ENCODE peak calls at places on chromosomes 4 and X, in nine cellular contexts. F is fibroblast of the aortic adventitia, C is NCI-H774, D is anterior cingulate cortex, V is GOT3, P is T follicular helper cell, A is neural crest cell, O is lung, E is activated T-helper 1 cell treated with Interleukin-2 at 50 U/mL for 16 hours. Y is an unnamed sample.

GRCh38 chr4:52862605-52863236 is 604 bp downstream of the RASL11B start:
- DNase-seq in F (no peak), C (no peak), D (no peak), V (no peak), P (no peak), A (no peak), O (no peak), E (no peak), Y (no peak)

GRCh38 chrX:151393514-151393913 is 3.5 kb upstream of the VMA21 start:
- DNase-seq in F (no peak), C (peak; percentile 10), D (no peak), V (no peak), P (peak; percentile 51), A (no peak), O (no peak), E (no peak), Y (peak; percentile 74)

GRCh38 chrX:103831342-103831802 is 685 bp downstream of the RAB9B start:
- DNase-seq in F (peak; percentile 36), C (peak; percentile 45), D (peak; percentile 23), V (no peak), P (peak; percentile 43), A (no peak), O (no peak), E (no peak), Y (peak; percentile 74)

GRCh38 chrX:17597836-17598434 is 139.4 kb upstream of the SCML1 start:
- DNase-seq in F (peak; percentile 87), C (no peak), D (no peak), V (no peak), P (no peak), A (no peak), O (peak; percentile 76), E (no peak), Y (no peak)

GRCh38 chr4:104490770-104491395 is 3.8 kb downstream of the CXXC4 start:
- DNase-seq in F (peak; percentile 28), C (peak; percentile 39), D (peak; percentile 72), V (no peak), P (peak; percentile 41), A (peak; percentile 52), O (peak; percentile 77), E (peak; percentile 27), Y (peak; percentile 56)

GRCh38 chrX:72569786-72570185 is 2.9 kb downstream of the HDAC8 start:
- DNase-seq in F (peak; percentile 89), C (no peak), D (no peak), V (peak; percentile 1), P (no peak), A (no peak), O (no peak), E (no peak), Y (no peak)

GRCh38 chr4:113835005-113835404 is 73.5 kb upstream of the CAMK2D start:
- DNase-seq in F (peak; percentile 56), C (no peak), D (no peak), V (no peak), P (no peak), A (no peak), O (no peak), E (no peak), Y (no peak)

GRCh38 chr4:123340381-123340701 is 56.3 kb upstream of the SPRY1 start:
- DNase-seq in F (peak; percentile 89), C (no peak), D (no peak), V (no peak), P (no peak), A (no peak), O (no peak), E (no peak), Y (no peak)

GRCh38 chrX:110703641-110704040 is 92.0 kb downstream of the CHRDL1 start:
- DNase-seq in F (no peak), C (no peak), D (no peak), V (no peak), P (no peak), A (no peak), O (no peak), E (no peak), Y (no peak)

GRCh38 chrX:41526925-41527324 is 79.8 kb downstream of the NYX start:
- DNase-seq in F (no peak), C (no peak), D (no peak), V (no peak), P (no peak), A (no peak), O (no peak), E (no peak), Y (no peak)

GRCh38 chrX:154010330-154011087 is 9.2 kb downstream of the IRAK1 start:
- DNase-seq in F (no peak), C (no peak), D (no peak), V (no peak), P (no peak), A (no peak), O (peak; percentile 58), E (no peak), Y (no peak)

GRCh38 chr4:12588572-12588971 is 895.6 kb downstream of the RAB28 start:
- DNase-seq in F (peak; percentile 79), C (no peak), D (no peak), V (no peak), P (no peak), A (no peak), O (no peak), E (no peak), Y (no peak)

GRCh38 chr4:113147498-113148231 is 98.2 kb downstream of the ANK2 start:
- DNase-seq in F (peak; percentile 11), C (no peak), D (no peak), V (no peak), P (no peak), A (no peak), O (no peak), E (no peak), Y (no peak)

GRCh38 chr4:168655182-168655581 is 158.3 kb downstream of the PALLD start:
- DNase-seq in F (no peak), C (no peak), D (no peak), V (no peak), P (no peak), A (no peak), O (no peak), E (no peak), Y (no peak)

GRCh38 chr4:6172093-6172926 is 28.0 kb downstream of the JAKMIP1 start:
- DNase-seq in F (no peak), C (no peak), D (no peak), V (no peak), P (no peak), A (no peak), O (no peak), E (no peak), Y (no peak)

GRCh38 chr4:167541286-167541685 is 307.0 kb upstream of the SPOCK3 start:
- DNase-seq in F (peak; percentile 24), C (no peak), D (no peak), V (no peak), P (no peak), A (no peak), O (no peak), E (no peak), Y (no peak)

GRCh38 chr4:98993419-98994071 is 2.0 kb upstream of the METAP1 start:
- DNase-seq in F (no peak), C (no peak), D (no peak), V (no peak), P (no peak), A (no peak), O (no peak), E (no peak), Y (no peak)

GRCh38 chrX:108299101-108299591 is 139.1 kb downstream of the COL4A6 start:
- DNase-seq in F (peak; percentile 33), C (no peak), D (no peak), V (no peak), P (no peak), A (no peak), O (no peak), E (no peak), Y (peak; percentile 9)

GRCh38 chr4:123524958-123525628 is 128.5 kb downstream of the SPRY1 start:
- DNase-seq in F (no peak), C (peak; percentile 3), D (no peak), V (no peak), P (no peak), A (no peak), O (no peak), E (no peak), Y (no peak)

GRCh38 chrX:133655914-133656265 is 240.6 kb upstream of the GPC4 start:
- DNase-seq in F (peak; percentile 10), C (no peak), D (no peak), V (no peak), P (no peak), A (no peak), O (no peak), E (no peak), Y (no peak)

GRCh38 chr4:39357002-39357401 is 9.2 kb downstream of the RFC1 start:
- DNase-seq in F (no peak), C (no peak), D (no peak), V (no peak), P (no peak), A (no peak), O (no peak), E (no peak), Y (no peak)

GRCh38 chr4:17038510-17039176 is 140.2 kb upstream of the LDB2 start:
- DNase-seq in F (no peak), C (no peak), D (no peak), V (no peak), P (no peak), A (no peak), O (no peak), E (no peak), Y (peak; percentile 28)

GRCh38 chrX:115892787-115893671 is 277.5 kb upstream of the AGTR2 start:
- DNase-seq in F (peak; percentile 86), C (peak; percentile 54), D (peak; percentile 14), V (no peak), P (peak; percentile 54), A (no peak), O (peak; percentile 74), E (peak; percentile 36), Y (peak; percentile 38)

Y was measured in GM23338.